ENCODE peak calls at places on chromosomes 11 and 22, in five cellular contexts. V is foreskin melanocyte, E is AML-193, A is prostate gland, D is NCI-H2227 treated with DMSO at 0.1 percent for 48 hours. Q is an unnamed sample.

GRCh38 chr11:76803811-76804600 is 20.9 kb downstream of the TSKU start:
- DNase-seq in V (no peak), E (no peak), A (no peak), D (no peak), Q (no peak)

GRCh38 chr22:44270556-44270880 is 42.2 kb downstream of the SHISAL1 start:
- DNase-seq in V (no peak), E (no peak), A (no peak), D (no peak), Q (no peak)

GRCh38 chr11:32466279-32466915 is 31.1 kb upstream of the WT1 start:
- DNase-seq in V (no peak), E (no peak), A (no peak), D (no peak), Q (no peak)

GRCh38 chr11:65189191-65189590 is 7.5 kb downstream of the CAPN1 start:
- DNase-seq in V (no peak), E (no peak), A (no peak), D (no peak), Q (no peak)

GRCh38 chr11:65718964-65719492 is 1.6 kb downstream of the RNASEH2C start:
- DNase-seq in V (no peak), E (no peak), A (no peak), D (no peak), Q (no peak)

GRCh38 chr22:40603088-40603605 is 33.4 kb downstream of the MRTFA start:
- DNase-seq in V (peak), E (no peak), A (no peak), D (no peak), Q (no peak)

GRCh38 chr11:108943853-108944252 is 279.0 kb downstream of the DDX10 start:
- DNase-seq in V (no peak), E (no peak), A (no peak), D (no peak), Q (no peak)

GRCh38 chr11:96293583-96293982 is 49.4 kb downstream of the MAML2 start:
- DNase-seq in V (no peak), E (peak), A (no peak), D (no peak), Q (no peak)

GRCh38 chr11:2674681-2675131 is 25.1 kb downstream of the KCNQ1OT1 start:
- DNase-seq in V (no peak), E (no peak), A (peak), D (no peak), Q (peak)

GRCh38 chr11:79393362-79394043 is 47.3 kb downstream of the TENM4 start:
- DNase-seq in V (no peak), E (no peak), A (no peak), D (no peak), Q (no peak)

GRCh38 chr11:46381046-46381835 is at the start of gene MDK:
- DNase-seq in V (no peak), E (no peak), A (no peak), D (no peak), Q (no peak)

GRCh38 chr11:117649656-117650055 is 147.4 kb downstream of the DSCAML1 start:
- DNase-seq in V (no peak), E (no peak), A (no peak), D (no peak), Q (no peak)

GRCh38 chr22:30044369-30044768 is 35.9 kb upstream of the HORMAD2 start:
- DNase-seq in V (peak), E (no peak), A (no peak), D (no peak), Q (peak)

GRCh38 chr11:3106736-3107524 is 49.7 kb upstream of the CARS1 start:
- DNase-seq in V (no peak), E (no peak), A (no peak), D (no peak), Q (no peak)

GRCh38 chr11:114440121-114440860 is 1.0 kb downstream of the REXO2 start:
- DNase-seq in V (no peak), E (no peak), A (no peak), D (no peak), Q (no peak)

GRCh38 chr22:49616356-49617231 is 211.1 kb downstream of the BRD1 start:
- DNase-seq in V (no peak), E (no peak), A (no peak), D (no peak), Q (no peak)

GRCh38 chr22:47540011-47540410 is 777.6 kb downstream of the TBC1D22A start:
- DNase-seq in V (no peak), E (no peak), A (no peak), D (no peak), Q (no peak)

GRCh38 chr22:19765477-19766234 is 5.1 kb downstream of the TBX1 start:
- DNase-seq in V (no peak), E (peak), A (no peak), D (no peak), Q (no peak)

GRCh38 chr11:64220798-64221197 is 5.2 kb downstream of the TRPT1 start:
- DNase-seq in V (no peak), E (no peak), A (no peak), D (no peak), Q (no peak)

Q was measured in thyroid gland.